ENCODE peak calls at places on chromosomes 6 and 20, in nine cellular contexts. H is stomach, N is tibial nerve, Y is A549, R is suprapubic skin, L is H1, V is HepG2, Q is esophagus muscularis mucosa, F is ovary. T is an unnamed sample.

GRCh38 chr6:48184644-48185043 is 73.6 kb upstream of the PTCHD4 start:
- DNase-seq in H (no peak), N (no peak), Y (no peak), R (no peak), L (no peak), V (no peak), Q (no peak), F (no peak), T (no peak)

GRCh38 chr20:25129908-25130307 is 48.0 kb upstream of the VSX1 start:
- DNase-seq in H (no peak), N (no peak), Y (no peak), R (no peak), L (no peak), V (no peak), Q (no peak), F (no peak), T (no peak)

GRCh38 chr20:35910254-35910653 is 44.0 kb downstream of the SCAND1 start:
- DNase-seq in H (no peak), N (no peak), Y (no peak), R (no peak), L (no peak), V (no peak), Q (no peak), F (no peak), T (no peak)

GRCh38 chr20:14337400-14338171 is at the start of gene FLRT3:
- DNase-seq in H (peak), N (peak), Y (peak), R (peak), L (peak), V (peak), Q (peak), F (peak), T (no peak)

GRCh38 chr6:137775192-137775591 is 91.9 kb upstream of the TNFAIP3 start:
- DNase-seq in H (no peak), N (no peak), Y (no peak), R (no peak), L (no peak), V (no peak), Q (no peak), F (no peak), T (no peak)

GRCh38 chr6:35733633-35734032 is 3.2 kb upstream of the ARMC12 start:
- DNase-seq in H (peak), N (no peak), Y (no peak), R (no peak), L (no peak), V (no peak), Q (no peak), F (no peak), T (no peak)

GRCh38 chr6:170269151-170269872 is 21.6 kb downstream of the DLL1 start:
- DNase-seq in H (no peak), N (no peak), Y (no peak), R (no peak), L (no peak), V (no peak), Q (no peak), F (no peak), T (no peak)

GRCh38 chr6:30857537-30857936 is 26.8 kb upstream of the DDR1 start:
- DNase-seq in H (no peak), N (no peak), Y (no peak), R (no peak), L (no peak), V (no peak), Q (no peak), F (no peak), T (no peak)

GRCh38 chr6:73394577-73395354 is at the start of gene DDX43:
- DNase-seq in H (no peak), N (peak), Y (no peak), R (peak), L (no peak), V (no peak), Q (no peak), F (peak), T (peak)

GRCh38 chr20:58463231-58463630 is 52.0 kb downstream of the APCDD1L start:
- DNase-seq in H (no peak), N (no peak), Y (no peak), R (no peak), L (no peak), V (no peak), Q (no peak), F (no peak), T (no peak)

GRCh38 chr6:93021235-93021909 is 398.0 kb downstream of the EPHA7 start:
- DNase-seq in H (no peak), N (no peak), Y (no peak), R (no peak), L (no peak), V (no peak), Q (no peak), F (no peak), T (no peak)

GRCh38 chr6:150897400-150897943 is 32.0 kb downstream of the MTHFD1L start:
- DNase-seq in H (no peak), N (no peak), Y (no peak), R (no peak), L (no peak), V (no peak), Q (no peak), F (no peak), T (no peak)

GRCh38 chr6:47631248-47632196 is 66.9 kb upstream of the ADGRF4 start:
- DNase-seq in H (no peak), N (no peak), Y (peak), R (no peak), L (peak), V (peak), Q (no peak), F (no peak), T (no peak)

GRCh38 chr6:54073487-54073886 is 37.8 kb upstream of the MLIP start:
- DNase-seq in H (no peak), N (no peak), Y (no peak), R (no peak), L (no peak), V (no peak), Q (no peak), F (no peak), T (no peak)

GRCh38 chr20:40207618-40208017 is 481.4 kb downstream of the MAFB start:
- DNase-seq in H (no peak), N (no peak), Y (no peak), R (no peak), L (no peak), V (no peak), Q (no peak), F (no peak), T (no peak)

GRCh38 chr6:56357616-56358373 is 110.4 kb upstream of the COL21A1 start:
- DNase-seq in H (no peak), N (no peak), Y (no peak), R (no peak), L (no peak), V (no peak), Q (no peak), F (no peak), T (no peak)

GRCh38 chr6:151409260-151409659 is 17.9 kb upstream of the ZBTB2 start:
- DNase-seq in H (no peak), N (no peak), Y (no peak), R (no peak), L (no peak), V (no peak), Q (no peak), F (no peak), T (no peak)

GRCh38 chr6:19838442-19839236 is 1.5 kb downstream of the ID4 start:
- DNase-seq in H (peak), N (no peak), Y (peak), R (peak), L (peak), V (peak), Q (no peak), F (no peak), T (peak)

GRCh38 chr20:50551288-50551687 is 41.1 kb downstream of the PTPN1 start:
- DNase-seq in H (no peak), N (no peak), Y (no peak), R (no peak), L (no peak), V (no peak), Q (peak), F (no peak), T (no peak)

GRCh38 chr6:14848019-14848418 is 397.9 kb upstream of the JARID2 start:
- DNase-seq in H (no peak), N (no peak), Y (no peak), R (no peak), L (no peak), V (no peak), Q (no peak), F (no peak), T (no peak)

GRCh38 chr6:134145786-134146185 is 93.4 kb upstream of the SLC2A12 start:
- DNase-seq in H (no peak), N (no peak), Y (no peak), R (no peak), L (no peak), V (no peak), Q (no peak), F (no peak), T (no peak)

GRCh38 chr20:62741191-62741676 is 32.6 kb downstream of the NTSR1 start:
- DNase-seq in H (no peak), N (no peak), Y (no peak), R (no peak), L (no peak), V (no peak), Q (no peak), F (no peak), T (peak)

GRCh38 chr6:156776841-156777576 is at the start of gene ARID1B:
- DNase-seq in H (peak), N (peak), Y (peak), R (peak), L (no peak), V (peak), Q (no peak), F (peak), T (peak)

GRCh38 chr6:156779206-156780116 is 2.3 kb downstream of the ARID1B start:
- DNase-seq in H (peak), N (no peak), Y (peak), R (peak), L (no peak), V (peak), Q (no peak), F (peak), T (peak)

GRCh38 chr6:156778615-156779205 is 1.5 kb downstream of the ARID1B start:
- DNase-seq in H (peak), N (peak), Y (peak), R (peak), L (no peak), V (peak), Q (no peak), F (peak), T (peak)

GRCh38 chr6:156777577-156777865 is 343 bp downstream of the ARID1B start:
- DNase-seq in H (no peak), N (no peak), Y (no peak), R (no peak), L (no peak), V (no peak), Q (no peak), F (no peak), T (no peak)

DNA sequence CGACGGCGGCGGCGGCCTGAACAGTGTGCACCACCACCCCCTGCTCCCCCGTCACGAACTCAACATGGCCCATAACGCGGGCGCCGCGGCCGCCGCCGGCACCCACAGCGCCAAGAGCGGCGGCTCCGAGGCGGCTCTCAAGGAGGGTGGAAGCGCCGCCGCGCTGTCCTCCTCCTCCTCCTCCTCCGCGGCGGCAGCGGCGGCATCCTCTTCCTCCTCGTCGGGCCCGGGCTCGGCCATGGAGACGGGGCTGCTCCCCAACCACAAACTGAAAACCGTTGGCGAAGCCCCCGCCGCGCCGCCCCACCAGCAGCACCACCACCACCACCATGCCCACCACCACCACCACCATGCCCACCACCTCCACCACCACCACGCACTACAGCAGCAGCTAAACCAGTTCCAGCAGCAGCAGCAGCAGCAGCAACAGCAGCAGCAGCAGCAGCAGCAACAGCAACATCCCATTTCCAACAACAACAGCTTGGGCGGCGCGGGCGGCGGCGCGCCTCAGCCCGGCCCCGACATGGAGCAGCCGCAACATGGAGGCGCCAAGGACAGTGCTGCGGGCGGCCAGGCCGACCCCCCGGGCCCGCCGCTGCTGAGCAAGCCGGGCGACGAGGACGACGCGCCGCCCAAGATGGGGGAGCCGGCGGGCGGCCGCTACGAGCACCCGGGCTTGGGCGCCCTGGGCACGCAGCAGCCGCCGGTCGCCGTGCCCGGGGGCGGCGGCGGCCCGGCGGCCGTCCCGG is 862 bp downstream of the ARID1B start:
- DNase-seq in H (peak), N (no peak), Y (peak), R (peak), L (no peak), V (peak), Q (no peak), F (peak), T (peak)
- TF ChIP-seq POLR2A in H (no peak), N (peak), Y (no peak), R (peak), L (no peak), V (peak), Q (no peak), F (no peak), T (peak)

GRCh38 chr6:1390071-1390804 is 862 bp downstream of the FOXF2 start:
- DNase-seq in H (no peak), N (no peak), Y (peak), R (no peak), L (no peak), V (no peak), Q (no peak), F (no peak), T (peak)
- TF ChIP-seq EP300 in H (no peak), N (no peak), Y (no peak), R (no peak), L (no peak), V (no peak), Q (no peak), F (no peak), T (no peak)

DNA sequence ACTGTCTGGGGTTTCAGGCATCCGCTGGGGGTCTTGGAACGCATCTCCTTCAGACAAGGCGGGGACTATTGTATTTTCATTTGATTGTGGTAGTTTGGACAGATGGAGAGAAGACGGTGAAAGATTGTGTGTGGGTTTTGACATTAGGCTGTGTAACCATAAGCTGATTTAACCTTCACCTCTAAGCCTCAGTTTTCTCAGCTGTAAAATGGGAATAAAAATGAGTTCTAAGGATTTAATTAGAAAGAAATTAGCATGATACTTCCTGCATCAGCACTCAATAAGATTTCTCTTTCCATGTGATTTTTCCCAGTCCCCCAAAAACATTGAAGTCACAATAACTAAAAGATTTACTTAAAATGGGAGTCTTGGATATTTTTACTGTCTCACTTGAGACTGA is 78.1 kb downstream of the CBFA2T2 start:
- DNase-seq in H (no peak), N (no peak), Y (no peak), R (no peak), L (no peak), V (no peak), Q (no peak), F (no peak), T (no peak)
- TF ChIP-seq POLR2A in H (no peak), N (no peak), Y (no peak), R (no peak), L (no peak), V (no peak), Q (no peak), F (no peak), T (no peak)

DNA sequence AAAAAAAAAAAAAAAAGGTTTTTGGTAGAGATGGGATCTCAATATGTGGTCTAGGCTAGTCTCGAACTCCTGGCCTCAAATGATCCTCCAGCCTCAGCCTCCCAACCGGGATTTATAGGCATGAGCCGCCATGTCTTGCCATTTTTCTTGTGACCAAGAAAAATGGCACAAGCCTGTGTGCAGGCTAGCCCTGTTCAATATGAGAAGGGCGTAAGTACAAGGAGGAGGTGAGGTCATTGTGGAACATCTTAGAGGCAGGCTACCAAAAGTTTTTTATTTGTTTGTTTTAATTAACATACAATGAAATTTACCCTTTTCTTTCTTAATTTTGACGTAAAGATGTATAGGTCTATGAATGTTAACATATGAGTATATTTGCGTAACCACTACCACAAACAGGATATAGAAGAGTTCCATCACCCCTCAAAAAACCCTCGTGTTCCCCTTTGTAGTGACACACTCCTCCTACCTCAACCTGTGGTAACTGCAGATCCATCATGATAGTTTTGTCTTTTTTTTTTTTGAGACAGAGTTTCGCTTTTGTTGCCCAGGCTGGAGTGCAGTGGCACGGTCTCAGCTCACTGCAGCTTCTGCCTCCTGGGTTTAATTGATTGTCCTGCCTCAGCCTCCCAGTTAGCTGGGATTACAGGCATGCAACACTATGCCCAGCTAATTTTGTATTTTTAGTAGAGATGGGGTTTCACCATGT is 28.3 kb upstream of the KIF3B start:
- DNase-seq in H (no peak), N (no peak), Y (no peak), R (no peak), L (no peak), V (no peak), Q (no peak), F (no peak), T (no peak)
- TF ChIP-seq EP300 in H (no peak), N (no peak), Y (no peak), R (no peak), L (no peak), V (no peak), Q (no peak), F (no peak), T (no peak)

GRCh38 chr6:109446072-109446471 is 5.5 kb downstream of the SMPD2 start:
- DNase-seq in H (peak), N (no peak), Y (no peak), R (no peak), L (no peak), V (no peak), Q (no peak), F (no peak), T (peak)
- TF ChIP-seq POLR2A in H (no peak), N (no peak), Y (no peak), R (no peak), L (no peak), V (no peak), Q (no peak), F (no peak), T (no peak)

GRCh38 chr6:69601132-69601531 is 195.7 kb downstream of the LMBRD1 start:
- DNase-seq in H (no peak), N (no peak), Y (no peak), R (no peak), L (no peak), V (no peak), Q (no peak), F (no peak), T (peak)
- TF ChIP-seq EP300 in H (no peak), N (no peak), Y (no peak), R (no peak), L (no peak), V (no peak), Q (no peak), F (no peak), T (no peak)

GRCh38 chr6:32970413-32971244 is 2.2 kb downstream of the BRD2 start:
- DNase-seq in H (peak), N (peak), Y (peak), R (peak), L (no peak), V (peak), Q (peak), F (peak), T (peak)

GRCh38 chr6:32969685-32970412 is 1.5 kb downstream of the BRD2 start:
- DNase-seq in H (peak), N (peak), Y (peak), R (peak), L (no peak), V (peak), Q (peak), F (peak), T (peak)

GRCh38 chr6:32971581-32972352 is 3.4 kb downstream of the BRD2 start:
- DNase-seq in H (peak), N (peak), Y (peak), R (peak), L (peak), V (peak), Q (peak), F (peak), T (peak)

GRCh38 chr6:32972353-32973143 is 4.2 kb downstream of the BRD2 start:
- DNase-seq in H (no peak), N (no peak), Y (no peak), R (peak), L (no peak), V (no peak), Q (no peak), F (peak), T (peak)

GRCh38 chr6:32971245-32971580 is 2.8 kb downstream of the BRD2 start:
- DNase-seq in H (no peak), N (no peak), Y (no peak), R (no peak), L (no peak), V (no peak), Q (no peak), F (no peak), T (no peak)
- TF ChIP-seq POLR2A in H (no peak), N (no peak), Y (no peak), R (no peak), L (peak), V (no peak), Q (no peak), F (no peak), T (peak)

DNA sequence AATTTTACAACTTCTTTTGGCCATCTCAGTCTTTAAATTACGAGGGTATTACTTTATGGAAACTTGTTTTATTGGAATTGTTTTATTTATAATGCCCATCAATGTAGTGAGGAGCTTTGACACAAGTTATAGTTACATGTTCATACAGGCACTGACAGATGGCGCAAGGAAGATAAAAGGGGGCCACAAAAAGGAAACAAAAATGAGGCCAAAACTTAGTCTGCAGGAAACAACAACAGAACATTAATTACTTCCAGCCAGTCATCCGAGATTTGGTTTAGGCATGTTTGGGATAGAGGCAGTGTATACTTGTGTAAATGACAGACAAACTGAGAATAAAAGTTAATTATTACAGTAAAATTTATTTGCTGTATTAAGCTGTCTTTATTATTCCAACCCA is 18.2 kb downstream of the SESN1 start:
- DNase-seq in H (no peak), N (no peak), Y (no peak), R (no peak), L (no peak), V (no peak), Q (no peak), F (no peak), T (no peak)
- TF ChIP-seq EP300 in H (no peak), N (no peak), Y (no peak), R (no peak), L (no peak), V (no peak), Q (no peak), F (no peak), T (no peak)

DNA sequence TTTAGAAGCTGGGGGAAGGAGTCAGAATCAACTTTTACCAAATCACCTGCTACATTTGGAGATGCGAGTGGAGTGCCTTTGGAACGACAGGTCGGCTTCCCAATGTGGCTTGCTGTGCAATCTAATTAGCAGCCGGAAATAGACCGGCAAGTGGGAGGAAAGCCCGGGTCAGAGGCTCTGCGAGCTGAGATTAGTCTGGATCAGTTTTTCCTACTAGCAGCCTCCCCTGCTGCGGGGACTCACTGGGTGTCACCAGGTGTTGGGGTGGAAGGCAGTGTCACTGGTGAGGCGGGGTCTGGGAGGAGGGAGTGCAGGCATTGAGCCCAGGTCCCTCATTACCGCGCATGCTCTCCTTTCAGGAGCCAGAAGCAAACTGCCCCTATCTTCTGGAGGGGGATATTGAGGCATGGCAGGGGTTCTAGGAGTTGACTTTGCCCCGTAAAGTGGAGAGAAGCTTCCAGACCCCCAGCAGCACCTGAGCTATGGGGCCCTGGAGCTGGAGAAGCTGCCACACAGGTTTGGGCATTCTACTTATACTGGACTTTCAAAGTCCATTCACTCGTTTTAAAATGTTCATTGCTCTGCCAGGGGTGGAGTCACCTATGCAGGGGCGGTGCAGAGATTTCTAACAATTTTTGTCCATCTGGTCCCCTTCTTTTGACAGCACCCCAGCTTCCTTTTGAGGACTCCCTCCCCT is 11.1 kb downstream of the SULF2 start:
- DNase-seq in H (peak), N (no peak), Y (no peak), R (no peak), L (no peak), V (no peak), Q (no peak), F (no peak), T (no peak)
- TF ChIP-seq POLR2A in H (no peak), N (no peak), Y (no peak), R (no peak), L (no peak), V (no peak), Q (no peak), F (no peak), T (no peak)

T was measured in upper lobe of left lung.